ENCODE peak calls at places on chromosomes 13 and 19, in four cellular contexts. K, O, H and R are unnamed samples. For H3K27me3, the result is how much of the 10 kb centered on the place peaks cover.

GRCh38 chr13:57633141-57633949 is 1.8 kb downstream of the PCDH17 start:
- DNase-seq in O (peak), H (peak), K (no peak), R (no peak)

GRCh38 chr13:97235549-97236206 is 13.5 kb downstream of the MBNL2 start:
- DNase-seq in K (no peak), O (no peak), H (no peak), R (no peak)

GRCh38 chr19:4638828-4639530 is at the start of gene TNFAIP8L1:
- DNase-seq in O (peak), K (peak), H (peak), R (peak)

GRCh38 chr19:38035515-38036495 is 128.8 kb downstream of the SIPA1L3 start:
- DNase-seq in H (no peak), O (no peak), K (no peak), R (peak)

GRCh38 chr19:19514881-19515763 is at the start of gene TSSK6:
- DNase-seq in H (no peak), K (no peak), O (no peak), R (no peak)

GRCh38 chr19:37926711-37927110 is 19.7 kb downstream of the SIPA1L3 start:
- DNase-seq in H (no peak), K (no peak), O (no peak), R (no peak)

GRCh38 chr13:46951516-46951915 is 54.7 kb upstream of the HTR2A start:
- DNase-seq in H (no peak), O (no peak), K (no peak), R (no peak)

GRCh38 chr19:7426986-7427385 is 61.8 kb downstream of the PEX11G start:
- DNase-seq in K (no peak), O (no peak), H (no peak), R (no peak)

DNA sequence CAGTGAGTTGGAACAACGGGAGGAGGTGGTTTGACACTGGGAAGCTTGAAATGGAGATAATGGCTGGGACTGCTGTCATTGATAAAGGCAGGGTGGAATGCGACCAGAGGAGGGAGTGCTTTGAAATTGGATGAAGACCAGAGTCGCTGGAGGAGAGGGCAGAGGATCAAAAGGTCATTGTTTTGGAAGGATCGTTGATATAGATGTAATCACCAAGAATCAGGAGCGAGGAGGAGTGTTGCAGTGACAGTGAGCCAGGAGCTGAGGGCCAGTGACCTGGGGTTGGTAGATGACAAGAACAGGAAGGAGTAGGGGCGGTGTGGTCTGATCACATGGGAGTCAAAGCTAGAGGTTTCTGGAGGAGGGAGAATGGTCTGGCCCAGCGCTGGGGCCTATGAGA is 25.3 kb downstream of the TM9SF2 start:
- DNase-seq in O (no peak), H (peak), K (no peak), R (no peak)
- TF ChIP-seq CTCF in O (no peak), H (no peak), K (no peak), R (no peak)

GRCh38 chr13:112521073-112521685 is 66.8 kb downstream of the TUBGCP3 start:
- DNase-seq in K (no peak), O (no peak), H (no peak), R (no peak)

GRCh38 chr13:112529216-112529615 is 58.7 kb downstream of the TUBGCP3 start:
- DNase-seq in O (no peak), H (no peak), K (no peak), R (no peak)

GRCh38 chr13:112522578-112522977 is 65.4 kb downstream of the TUBGCP3 start:
- DNase-seq in H (no peak), K (no peak), O (no peak), R (no peak)

GRCh38 chr13:112526146-112526853 is 61.7 kb downstream of the TUBGCP3 start:
- DNase-seq in O (no peak), K (no peak), H (no peak), R (no peak)

GRCh38 chr13:112525306-112525945 is 62.5 kb downstream of the TUBGCP3 start:
- DNase-seq in O (no peak), H (no peak), K (no peak), R (no peak)
- H3K27ac ChIP-seq in O (no peak), H (no peak), K (no peak), R (no peak)

GRCh38 chr13:20144141-20144850 is 16.6 kb downstream of the GJA3 start:
- DNase-seq in H (no peak), K (no peak), O (no peak), R (no peak)

GRCh38 chr13:20142927-20143480 is 17.8 kb downstream of the GJA3 start:
- DNase-seq in O (no peak), H (no peak), K (no peak), R (no peak)

GRCh38 chr13:20140487-20140886 is 20.4 kb downstream of the GJA3 start:
- DNase-seq in O (no peak), K (no peak), H (no peak), R (no peak)

GRCh38 chr13:20141238-20142018 is 19.4 kb downstream of the GJA3 start:
- DNase-seq in K (no peak), H (no peak), O (no peak), R (no peak)

GRCh38 chr13:20142019-20142926 is 18.6 kb downstream of the GJA3 start:
- DNase-seq in H (no peak), K (no peak), O (no peak), R (no peak)
- H3K27me3 ChIP-seq in H (under half), K (under half), O (under half), R (half or more)

DNA sequence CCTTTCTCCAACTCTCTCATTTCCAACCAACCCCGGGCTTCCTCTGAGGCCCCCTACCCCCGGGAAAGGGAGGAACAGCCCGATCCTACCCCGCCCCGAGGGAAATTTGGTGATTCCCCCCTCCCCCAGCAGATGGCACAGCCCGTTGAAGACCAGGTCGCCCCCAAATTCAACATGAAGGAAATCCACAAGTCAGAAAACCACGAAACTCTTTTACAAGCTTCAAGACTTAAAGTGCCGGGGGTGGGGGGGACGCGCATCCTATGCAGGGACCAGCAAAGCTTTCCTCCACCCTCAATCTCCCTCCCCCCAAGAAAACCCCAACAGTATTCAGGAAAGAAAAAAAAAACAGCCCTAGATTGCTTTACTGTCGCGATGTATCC is 1.8 kb downstream of the TCF3 start:
- DNase-seq in O (no peak), K (peak), H (no peak), R (no peak)
- TF ChIP-seq CTCF in O (no peak), K (peak), H (no peak), R (no peak)

GRCh38 chr19:16875584-16876555 is 12.9 kb upstream of the F2RL3 start:
- DNase-seq in O (no peak), K (no peak), H (no peak), R (no peak)
- H3K27ac ChIP-seq in O (no peak), K (no peak), H (peak), R (no peak)

GRCh38 chr19:50857366-50857765 is 2.7 kb downstream of the KLK3 start:
- DNase-seq in O (no peak), H (no peak), K (no peak), R (no peak)

GRCh38 chr19:50861496-50862286 is 7.0 kb downstream of the KLK3 start:
- DNase-seq in H (no peak), K (no peak), O (no peak), R (no peak)

GRCh38 chr19:50861025-50861424 is 6.3 kb downstream of the KLK3 start:
- DNase-seq in H (no peak), O (no peak), K (no peak), R (no peak)

GRCh38 chr19:50858896-50859295 is 4.2 kb downstream of the KLK3 start:
- DNase-seq in K (peak), H (no peak), O (peak), R (no peak)

DNA sequence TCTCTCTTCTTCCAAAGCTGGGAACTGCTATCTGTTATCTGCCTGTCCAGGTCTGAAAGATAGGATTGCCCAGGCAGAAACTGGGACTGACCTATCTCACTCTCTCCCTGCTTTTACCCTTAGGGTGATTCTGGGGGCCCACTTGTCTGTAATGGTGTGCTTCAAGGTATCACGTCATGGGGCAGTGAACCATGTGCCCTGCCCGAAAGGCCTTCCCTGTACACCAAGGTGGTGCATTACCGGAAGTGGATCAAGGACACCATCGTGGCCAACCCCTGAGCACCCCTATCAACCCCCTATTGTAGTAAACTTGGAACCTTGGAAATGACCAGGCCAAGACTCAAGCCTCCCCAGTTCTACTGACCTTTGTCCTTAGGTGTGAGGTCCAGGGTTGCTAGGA is 5.1 kb downstream of the KLK3 start:
- DNase-seq in K (no peak), O (no peak), H (no peak), R (no peak)
- H3K27me3 ChIP-seq in K (half or more), O (under half), H (under half), R (half or more)

GRCh38 chr13:53015044-53015443 is 13.6 kb upstream of the OLFM4 start:
- DNase-seq in K (no peak), O (peak), H (no peak), R (no peak)

GRCh38 chr13:53020764-53021332 is 7.8 kb upstream of the OLFM4 start:
- DNase-seq in O (no peak), K (no peak), H (no peak), R (no peak)

GRCh38 chr13:53017433-53017970 is 11.1 kb upstream of the OLFM4 start:
- DNase-seq in H (no peak), K (no peak), O (no peak), R (no peak)

GRCh38 chr13:53015971-53016370 is 12.6 kb upstream of the OLFM4 start:
- DNase-seq in K (no peak), O (no peak), H (no peak), R (no peak)

GRCh38 chr13:53018690-53019647 is 9.6 kb upstream of the OLFM4 start:
- DNase-seq in K (no peak), H (no peak), O (no peak), R (no peak)
- TF ChIP-seq CTCF in K (no peak), H (no peak), O (no peak), R (no peak)